ENCODE peak calls at places on chromosomes 16 and 17, in four cellular contexts. One of them, this sample, is unnamed.

GRCh38 chr17:1078831-1079561 is 82.1 kb downstream of the TIMM22 start:
- DNase-seq in Peyer's patch: no peak
- DNase-seq in fibroblast of pulmonary artery: no peak
- DNase-seq in astrocyte of the spinal cord: no peak
- DNase-seq in this sample: no peak

GRCh38 chr17:72682597-72682996 is 409.9 kb downstream of the SLC39A11 start:
- DNase-seq in Peyer's patch: no peak
- DNase-seq in fibroblast of pulmonary artery: no peak
- DNase-seq in astrocyte of the spinal cord: peak
- DNase-seq in this sample: no peak

GRCh38 chr17:12665263-12666210 is at the start of gene MYOCD:
- DNase-seq in Peyer's patch: no peak
- DNase-seq in fibroblast of pulmonary artery: no peak
- DNase-seq in astrocyte of the spinal cord: peak
- DNase-seq in this sample: no peak

GRCh38 chr17:1197781-1198490 is 18.2 kb upstream of the ABR start:
- DNase-seq in Peyer's patch: peak
- DNase-seq in fibroblast of pulmonary artery: peak
- DNase-seq in astrocyte of the spinal cord: peak
- DNase-seq in this sample: peak

GRCh38 chr17:1762906-1763829 is 1.3 kb downstream of the SERPINF1 start:
- DNase-seq in Peyer's patch: peak
- DNase-seq in fibroblast of pulmonary artery: peak
- DNase-seq in astrocyte of the spinal cord: peak
- DNase-seq in this sample: peak

GRCh38 chr17:59038734-59039133 is 67.9 kb downstream of the TRIM37 start:
- DNase-seq in Peyer's patch: no peak
- DNase-seq in fibroblast of pulmonary artery: peak
- DNase-seq in astrocyte of the spinal cord: peak
- DNase-seq in this sample: no peak

GRCh38 chr16:6725634-6726331 is 606.9 kb upstream of the RBFOX1 start:
- DNase-seq in Peyer's patch: no peak
- DNase-seq in fibroblast of pulmonary artery: no peak
- DNase-seq in astrocyte of the spinal cord: no peak
- DNase-seq in this sample: no peak

GRCh38 chr16:28321700-28322411 is 29.5 kb downstream of the SBK1 start:
- DNase-seq in Peyer's patch: peak
- DNase-seq in fibroblast of pulmonary artery: peak
- DNase-seq in astrocyte of the spinal cord: peak
- DNase-seq in this sample: no peak

GRCh38 chr17:60716766-60717165 is 39.1 kb downstream of the BCAS3 start:
- DNase-seq in Peyer's patch: no peak
- DNase-seq in fibroblast of pulmonary artery: no peak
- DNase-seq in astrocyte of the spinal cord: no peak
- DNase-seq in this sample: no peak

GRCh38 chr17:50161911-50162288 is 3.9 kb upstream of the SGCA start:
- DNase-seq in Peyer's patch: no peak
- DNase-seq in fibroblast of pulmonary artery: no peak
- DNase-seq in astrocyte of the spinal cord: no peak
- DNase-seq in this sample: no peak

GRCh38 chr17:33854596-33854995 is 400.5 kb upstream of the CCL2 start:
- DNase-seq in Peyer's patch: no peak
- DNase-seq in fibroblast of pulmonary artery: no peak
- DNase-seq in astrocyte of the spinal cord: no peak
- DNase-seq in this sample: no peak

GRCh38 chr17:36808181-36808661 is 129.1 kb upstream of the LHX1 start:
- DNase-seq in Peyer's patch: no peak
- DNase-seq in fibroblast of pulmonary artery: peak
- DNase-seq in astrocyte of the spinal cord: no peak
- DNase-seq in this sample: no peak

DNA sequence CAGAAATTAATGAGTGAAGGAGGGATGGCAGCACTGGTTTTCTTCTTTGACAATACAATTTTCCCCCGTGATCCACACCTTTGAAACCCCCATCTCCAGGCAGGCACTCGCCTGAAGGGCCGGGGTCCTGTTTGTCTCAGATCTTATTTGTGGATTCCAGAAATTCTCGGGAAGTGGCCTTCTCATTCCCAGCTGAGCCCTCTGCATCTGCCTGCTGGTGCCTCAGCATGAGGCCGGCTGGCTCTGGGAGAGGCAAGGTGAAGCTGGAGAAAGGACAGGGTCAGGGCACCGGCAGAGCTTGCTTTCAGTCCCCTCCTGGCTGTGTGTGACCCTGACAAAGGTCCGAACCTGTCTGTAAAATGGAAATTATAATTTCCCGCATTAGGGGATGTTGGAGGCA is 35.8 kb upstream of the C1QL1 start:
- DNase-seq in Peyer's patch: no peak
- DNase-seq in fibroblast of pulmonary artery: no peak
- DNase-seq in astrocyte of the spinal cord: no peak
- DNase-seq in this sample: no peak
- H3K4me3 ChIP-seq in Peyer's patch: no peak
- H3K4me3 ChIP-seq in fibroblast of pulmonary artery: no peak
- H3K4me3 ChIP-seq in astrocyte of the spinal cord: no peak
- H3K4me3 ChIP-seq in this sample: no peak

GRCh38 chr17:15384142-15384803 is 42.9 kb upstream of the TEKT3 start:
- DNase-seq in Peyer's patch: no peak
- DNase-seq in fibroblast of pulmonary artery: peak
- DNase-seq in astrocyte of the spinal cord: no peak
- DNase-seq in this sample: no peak
- H3K4me3 ChIP-seq in Peyer's patch: no peak
- H3K4me3 ChIP-seq in fibroblast of pulmonary artery: peak
- H3K4me3 ChIP-seq in astrocyte of the spinal cord: no peak
- H3K4me3 ChIP-seq in this sample: peak

GRCh38 chr16:31874354-31875111 is 926 bp downstream of the ZNF267 start:
- DNase-seq in Peyer's patch: no peak
- DNase-seq in fibroblast of pulmonary artery: peak
- DNase-seq in astrocyte of the spinal cord: peak
- DNase-seq in this sample: no peak

GRCh38 chr16:31879937-31880321 is 6.3 kb downstream of the ZNF267 start:
- DNase-seq in Peyer's patch: no peak
- DNase-seq in fibroblast of pulmonary artery: no peak
- DNase-seq in astrocyte of the spinal cord: no peak
- DNase-seq in this sample: no peak

GRCh38 chr16:31875112-31875803 is 1.7 kb downstream of the ZNF267 start:
- DNase-seq in Peyer's patch: no peak
- DNase-seq in fibroblast of pulmonary artery: peak
- DNase-seq in astrocyte of the spinal cord: peak
- DNase-seq in this sample: no peak

GRCh38 chr16:31877876-31878642 is 4.5 kb downstream of the ZNF267 start:
- DNase-seq in Peyer's patch: no peak
- DNase-seq in fibroblast of pulmonary artery: no peak
- DNase-seq in astrocyte of the spinal cord: no peak
- DNase-seq in this sample: no peak

GRCh38 chr16:31876955-31877828 is 3.6 kb downstream of the ZNF267 start:
- DNase-seq in Peyer's patch: no peak
- DNase-seq in fibroblast of pulmonary artery: peak
- DNase-seq in astrocyte of the spinal cord: peak
- DNase-seq in this sample: peak
- H3K4me3 ChIP-seq in Peyer's patch: peak
- H3K4me3 ChIP-seq in fibroblast of pulmonary artery: peak
- H3K4me3 ChIP-seq in astrocyte of the spinal cord: no peak
- H3K4me3 ChIP-seq in this sample: no peak

GRCh38 chr16:68737046-68737729 is at the start of gene CDH1:
- DNase-seq in Peyer's patch: peak
- DNase-seq in fibroblast of pulmonary artery: no peak
- DNase-seq in astrocyte of the spinal cord: no peak
- DNase-seq in this sample: no peak

GRCh38 chr16:68737730-68738590 is 868 bp downstream of the CDH1 start:
- DNase-seq in Peyer's patch: peak
- DNase-seq in fibroblast of pulmonary artery: no peak
- DNase-seq in astrocyte of the spinal cord: no peak
- DNase-seq in this sample: no peak

GRCh38 chr16:68733570-68733969 is 3.5 kb upstream of the CDH1 start:
- DNase-seq in Peyer's patch: no peak
- DNase-seq in fibroblast of pulmonary artery: no peak
- DNase-seq in astrocyte of the spinal cord: no peak
- DNase-seq in this sample: no peak

GRCh38 chr16:68734782-68735181 is 2.3 kb upstream of the CDH1 start:
- DNase-seq in Peyer's patch: no peak
- DNase-seq in fibroblast of pulmonary artery: no peak
- DNase-seq in astrocyte of the spinal cord: no peak
- DNase-seq in this sample: no peak

DNA sequence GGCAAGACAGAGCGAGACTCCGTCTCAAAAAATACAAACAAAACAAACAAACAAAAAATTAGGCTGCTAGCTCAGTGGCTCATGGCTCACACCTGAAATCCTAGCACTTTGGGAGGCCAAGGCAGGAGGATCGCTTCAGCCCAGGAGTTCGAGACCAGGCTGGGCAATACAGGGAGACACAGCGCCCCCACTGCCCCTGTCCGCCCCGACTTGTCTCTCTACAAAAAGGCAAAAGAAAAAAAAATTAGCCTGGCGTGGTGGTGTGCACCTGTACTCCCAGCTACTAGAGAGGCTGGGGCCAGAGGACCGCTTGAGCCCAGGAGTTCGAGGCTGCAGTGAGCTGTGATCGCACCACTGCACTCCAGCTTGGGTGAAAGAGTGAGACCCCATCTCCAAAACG is 531 bp upstream of the CDH1 start:
- DNase-seq in Peyer's patch: no peak
- DNase-seq in fibroblast of pulmonary artery: no peak
- DNase-seq in astrocyte of the spinal cord: no peak
- DNase-seq in this sample: no peak
- H3K4me3 ChIP-seq in Peyer's patch: peak
- H3K4me3 ChIP-seq in fibroblast of pulmonary artery: no peak
- H3K4me3 ChIP-seq in astrocyte of the spinal cord: no peak
- H3K4me3 ChIP-seq in this sample: no peak

GRCh38 chr17:17175340-17175739 is 30.8 kb downstream of the PLD6 start:
- DNase-seq in Peyer's patch: no peak
- DNase-seq in fibroblast of pulmonary artery: no peak
- DNase-seq in astrocyte of the spinal cord: no peak
- DNase-seq in this sample: no peak
- H3K4me3 ChIP-seq in Peyer's patch: no peak
- H3K4me3 ChIP-seq in fibroblast of pulmonary artery: no peak
- H3K4me3 ChIP-seq in astrocyte of the spinal cord: no peak
- H3K4me3 ChIP-seq in this sample: no peak